ENCODE peak calls at places on chromosomes 6 and 20, in four cellular contexts. Q, N, G and D are unnamed samples. For H3K4me1, the result is how much of the 10 kb centered on the place peaks cover.

GRCh38 chr6:162448294-162448693 is 279.3 kb downstream of the PRKN start:
- DNase-seq in Q (no peak), N (no peak), G (no peak), D (no peak)

GRCh38 chr6:125944434-125944816 is 12.1 kb upstream of the HINT3 start:
- DNase-seq in Q (peak), N (peak), G (peak), D (no peak)

GRCh38 chr6:130070747-130071146 is 52.4 kb downstream of the L3MBTL3 start:
- DNase-seq in Q (no peak), N (no peak), G (no peak), D (no peak)

GRCh38 chr6:37826188-37826587 is 6.7 kb downstream of the ZFAND3 start:
- DNase-seq in Q (no peak), N (no peak), G (no peak), D (no peak)

GRCh38 chr6:89559487-89559886 is 79.1 kb downstream of the LYRM2 start:
- DNase-seq in Q (no peak), N (no peak), G (no peak), D (no peak)

GRCh38 chr20:11178946-11179654 is 505.3 kb upstream of the JAG1 start:
- DNase-seq in Q (no peak), N (no peak), G (no peak), D (no peak)

GRCh38 chr6:106894978-106895702 is 79.4 kb downstream of the CD24 start:
- DNase-seq in Q (no peak), N (no peak), G (no peak), D (no peak)

GRCh38 chr20:32155017-32155965 is 45.8 kb downstream of the TM9SF4 start:
- DNase-seq in Q (peak), N (peak), G (peak), D (peak)

GRCh38 chr6:88848870-88849269 is 114.5 kb downstream of the RNGTT start:
- DNase-seq in Q (no peak), N (no peak), G (no peak), D (no peak)

GRCh38 chr6:1547785-1548184 is 61.9 kb upstream of the FOXC1 start:
- DNase-seq in Q (no peak), N (no peak), G (no peak), D (no peak)
- H3K4me1 ChIP-seq in Q (under half), N (under half), G (under half), D (under half)

DNA sequence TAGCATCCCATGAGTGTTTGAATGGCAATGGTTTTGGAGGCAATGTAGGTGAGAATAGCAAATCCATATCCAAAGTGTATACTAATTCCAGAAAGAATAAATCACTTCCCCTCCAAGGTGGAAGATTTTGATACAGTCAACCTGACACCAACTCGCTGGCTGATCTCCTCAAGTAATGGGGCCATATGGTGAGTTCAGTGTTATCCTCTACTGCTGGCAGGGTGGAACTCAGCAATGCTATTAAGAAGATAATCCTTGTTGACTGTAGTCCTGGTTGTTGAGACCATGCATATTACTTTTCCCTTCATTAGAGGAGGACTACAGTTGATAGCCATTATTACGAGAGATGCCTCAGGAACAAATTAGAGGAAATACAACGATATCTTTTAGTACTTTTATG is 17.8 kb upstream of the HLA-DQB1 start:
- DNase-seq in Q (no peak), N (no peak), G (no peak), D (no peak)
- H3K4me1 ChIP-seq in Q (under half), N (under half), G (under half), D (under half)

DNA sequence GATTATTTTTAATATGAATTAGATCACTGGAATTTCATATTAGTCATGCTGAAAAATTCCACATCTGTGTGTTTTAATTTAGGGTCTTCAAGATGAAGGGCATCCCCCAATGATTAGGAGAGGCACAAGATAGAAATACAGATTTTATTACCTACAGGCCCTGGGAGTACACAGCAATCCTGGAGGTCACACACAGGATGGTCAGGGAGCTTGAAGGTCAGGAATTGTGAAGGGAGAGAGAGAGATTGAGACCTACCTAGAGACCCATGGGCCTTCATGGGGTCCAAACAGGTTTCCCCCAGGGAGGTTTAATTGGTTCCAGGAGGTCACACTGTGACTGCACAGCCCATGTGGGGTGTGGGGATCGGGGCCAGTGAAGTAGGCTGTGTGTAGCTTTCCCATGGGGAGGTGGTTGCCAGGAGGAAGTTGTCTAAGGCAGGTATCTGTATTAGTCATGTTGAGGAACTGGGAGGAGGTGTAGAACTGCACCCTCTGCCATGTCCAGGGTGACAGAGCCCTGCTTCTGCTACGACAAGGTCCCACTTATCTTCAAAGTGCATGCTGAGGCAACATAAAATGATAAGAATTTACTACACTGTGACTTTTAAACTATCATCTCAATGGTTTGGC is 18.3 kb downstream of the SNX9 start:
- DNase-seq in Q (no peak), N (peak), G (no peak), D (no peak)
- H3K4me1 ChIP-seq in Q (half or more), N (under half), G (half or more), D (half or more)

DNA sequence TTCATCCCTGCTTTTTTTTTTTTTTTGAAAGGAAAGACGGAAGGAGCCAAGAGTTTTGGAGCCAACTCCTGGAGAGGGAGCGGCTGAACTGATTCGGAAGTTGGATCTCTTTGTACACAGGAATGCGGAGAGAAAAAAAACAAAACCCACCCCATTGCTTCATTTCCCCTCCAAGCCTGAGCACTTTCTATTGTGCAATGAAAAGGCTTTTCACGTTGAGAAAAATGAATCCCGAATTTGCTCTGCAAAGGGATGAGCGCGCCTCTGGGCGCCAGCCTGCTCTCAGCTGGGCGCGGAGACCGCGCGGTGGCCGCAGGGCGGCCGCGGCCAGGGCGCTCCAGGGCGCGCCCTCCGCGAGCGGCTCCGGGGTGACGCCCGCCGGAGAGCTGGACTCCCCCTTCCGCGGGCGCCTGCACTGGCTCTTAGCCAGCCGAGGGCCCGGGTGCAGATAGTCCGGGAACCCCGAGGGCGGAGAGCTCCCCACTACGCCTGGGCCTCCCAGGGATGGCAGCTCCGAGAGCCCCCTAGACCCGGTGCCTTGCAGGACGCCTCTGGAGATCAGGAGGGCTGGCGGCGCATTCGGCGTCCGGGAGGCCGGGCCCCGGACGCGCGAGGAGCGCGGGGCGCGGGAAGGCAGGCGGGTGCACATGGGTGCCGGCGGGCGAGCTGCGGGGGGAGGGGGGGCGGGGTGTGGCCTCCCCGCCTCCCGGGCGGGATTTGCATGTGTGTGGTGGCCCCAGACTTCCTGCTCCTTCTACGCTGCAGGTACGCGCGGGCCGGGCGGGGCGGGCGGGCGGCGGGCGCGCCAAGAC is at the start of gene ITPR3:
- DNase-seq in Q (peak), N (peak), G (peak), D (peak)
- H3K4me1 ChIP-seq in Q (under half), N (under half), G (under half), D (half or more)

GRCh38 chr6:167671977-167672687 is 154.6 kb upstream of the AFDN start:
- DNase-seq in Q (peak), N (no peak), G (no peak), D (no peak)
- H3K4me1 ChIP-seq in Q (under half), N (under half), G (under half), D (under half)

GRCh38 chr20:43666376-43667328 is at the start of gene MYBL2:
- DNase-seq in Q (no peak), N (peak), G (peak), D (no peak)

GRCh38 chr20:43667341-43668132 is 623 bp downstream of the MYBL2 start:
- DNase-seq in Q (no peak), N (peak), G (no peak), D (no peak)

GRCh38 chr20:43665466-43666176 is 1.3 kb upstream of the MYBL2 start:
- DNase-seq in Q (no peak), N (no peak), G (no peak), D (no peak)

GRCh38 chr20:43669332-43669731 is 2.4 kb downstream of the MYBL2 start:
- DNase-seq in Q (no peak), N (no peak), G (no peak), D (no peak)

GRCh38 chr20:43670423-43670822 is 3.5 kb downstream of the MYBL2 start:
- DNase-seq in Q (no peak), N (no peak), G (no peak), D (no peak)
- H3K4me1 ChIP-seq in Q (under half), N (under half), G (under half), D (under half)

DNA sequence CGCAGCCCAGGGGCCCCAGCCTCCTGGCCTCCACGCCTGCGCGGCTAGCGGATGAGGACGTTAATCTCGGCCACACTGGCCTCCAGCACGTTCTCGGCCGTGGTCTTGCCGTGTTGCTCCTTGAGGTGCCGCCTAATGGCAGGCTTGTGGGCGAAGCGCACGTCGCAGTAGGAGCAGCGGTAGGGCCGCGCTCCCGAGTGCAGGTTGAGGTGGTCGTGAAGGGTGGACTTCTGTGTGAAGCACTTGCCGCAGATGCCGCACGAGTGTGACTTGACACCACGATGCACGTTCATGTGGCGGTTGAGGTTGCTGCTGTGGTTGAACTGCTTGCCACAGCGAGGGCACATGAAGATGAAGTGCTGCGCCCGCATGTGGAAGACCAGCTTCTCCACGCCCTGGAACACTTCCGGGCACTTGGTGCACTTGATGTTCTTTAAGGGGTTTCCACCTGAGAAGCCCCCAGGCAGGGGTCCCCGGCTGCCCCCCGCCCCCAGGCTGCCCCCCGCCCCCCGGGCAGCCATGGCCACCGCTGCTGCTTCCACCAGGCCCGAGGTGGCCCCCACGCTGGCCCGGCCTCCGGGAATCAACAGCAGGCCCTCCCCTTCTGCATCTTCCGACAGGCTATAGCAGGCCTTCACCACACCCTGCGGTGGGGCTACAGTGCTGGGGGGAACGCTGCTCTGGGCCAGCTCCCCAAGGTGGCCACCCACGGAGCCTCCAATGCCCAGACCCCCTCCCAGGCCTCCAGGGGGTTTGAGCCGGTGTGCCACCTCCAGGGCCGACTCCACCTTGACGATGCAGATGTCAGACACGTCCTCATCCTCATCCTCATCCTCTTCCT is 1.8 kb downstream of the ZBTB12 start:
- DNase-seq in Q (no peak), N (no peak), G (no peak), D (no peak)
- H3K4me1 ChIP-seq in Q (under half), N (under half), G (under half), D (half or more)

GRCh38 chr20:63177134-63177784 is 38.7 kb downstream of the YTHDF1 start:
- DNase-seq in Q (no peak), N (no peak), G (no peak), D (no peak)

GRCh38 chr20:63176035-63176434 is 39.9 kb downstream of the YTHDF1 start:
- DNase-seq in Q (no peak), N (no peak), G (no peak), D (no peak)

GRCh38 chr20:63175031-63175895 is 40.7 kb downstream of the YTHDF1 start:
- DNase-seq in Q (no peak), N (no peak), G (no peak), D (no peak)

GRCh38 chr20:63177785-63178444 is 38.0 kb downstream of the YTHDF1 start:
- DNase-seq in Q (no peak), N (no peak), G (no peak), D (no peak)

DNA sequence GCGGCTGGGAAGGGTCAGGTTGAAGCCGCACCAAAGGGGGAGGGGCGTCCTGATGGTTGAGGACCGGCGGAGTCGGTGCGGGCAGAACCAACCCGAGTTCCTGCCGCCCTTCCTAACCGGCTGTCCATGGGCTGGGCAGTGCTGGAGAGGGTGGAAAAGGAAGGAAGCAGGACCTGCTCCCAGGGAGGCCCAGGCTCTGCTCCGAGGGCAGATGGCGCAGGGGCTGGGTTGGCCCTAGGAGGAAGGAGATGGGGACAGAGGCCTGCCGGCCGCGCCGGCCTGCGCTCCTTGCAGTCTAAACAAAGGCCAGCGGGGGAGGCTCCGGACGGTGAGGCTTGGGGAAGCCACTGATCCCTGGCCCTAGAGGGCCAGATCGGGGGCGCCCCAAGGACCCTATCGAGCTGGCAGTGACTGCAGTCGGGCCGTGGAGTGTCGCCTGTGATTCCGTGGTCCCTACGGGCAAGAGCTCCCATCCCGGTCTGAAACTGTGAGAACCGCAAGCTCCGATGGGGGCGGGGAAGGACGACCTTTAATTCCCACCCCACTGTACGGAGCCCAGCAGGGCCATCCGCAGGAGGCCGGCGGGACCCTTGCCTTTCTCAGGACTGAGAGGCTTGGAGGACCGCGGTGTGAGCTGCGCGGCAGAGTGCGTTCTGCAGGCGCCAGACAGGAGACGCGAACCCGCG is 39.3 kb downstream of the YTHDF1 start:
- DNase-seq in Q (no peak), N (no peak), G (no peak), D (no peak)
- H3K4me1 ChIP-seq in Q (under half), N (under half), G (under half), D (under half)